ENCODE peak calls at places on chromosomes 12 and 14, in ten cellular contexts. S is cardiac muscle cell, D is PC-9, B is MM.1S, U is HCT116, O is BE2C, J is tibial nerve, Y is A549, E is heart right ventricle, V is fibroblast of lung. F is an unnamed sample. For H3K9me3, the result is how much of the 10 kb centered on the place peaks cover.

GRCh38 chr14:54562334-54562733 is 4.6 kb upstream of the SAMD4A start:
- DNase-seq in J (no peak), B (no peak), V (peak), D (no peak), S (no peak), Y (no peak), E (no peak), U (no peak), O (no peak), F (no peak)

GRCh38 chr12:91222746-91223145 is 40.1 kb upstream of the DCN start:
- DNase-seq in O (no peak), B (no peak), S (no peak), J (no peak), U (no peak), Y (no peak), V (peak), D (no peak), E (no peak), F (no peak)

GRCh38 chr12:12441051-12441807 is 84.4 kb downstream of the BORCS5 start:
- DNase-seq in U (no peak), D (no peak), J (no peak), Y (no peak), O (no peak), V (no peak), B (no peak), S (no peak), E (no peak), F (no peak)

GRCh38 chr12:95385646-95386045 is 88.3 kb upstream of the METAP2 start:
- DNase-seq in E (peak), U (no peak), S (no peak), J (peak), O (no peak), V (peak), B (no peak), Y (no peak), D (no peak), F (no peak)

GRCh38 chr12:75592086-75592485 is 80.7 kb upstream of the KRR1 start:
- DNase-seq in V (no peak), O (no peak), D (no peak), E (no peak), U (no peak), Y (no peak), B (no peak), S (no peak), J (no peak), F (no peak)

GRCh38 chr12:32034045-32034444 is 72.6 kb upstream of the BICD1 start:
- DNase-seq in O (no peak), E (no peak), V (no peak), J (no peak), B (no peak), S (peak), U (no peak), D (no peak), Y (no peak), F (peak)

GRCh38 chr14:79193689-79194477 is 1017.4 kb downstream of the DIO2 start:
- DNase-seq in O (no peak), V (no peak), Y (no peak), E (no peak), U (no peak), S (no peak), D (no peak), B (no peak), J (no peak), F (no peak)

GRCh38 chr12:117890137-117890536 is 78.7 kb downstream of the KSR2 start:
- DNase-seq in B (no peak), S (no peak), Y (peak), U (no peak), V (no peak), E (no peak), D (no peak), J (no peak), O (no peak), F (no peak)

GRCh38 chr14:61462566-61463195 is 141.3 kb downstream of the PRKCH start:
- DNase-seq in U (no peak), O (peak), B (no peak), E (no peak), S (peak), J (no peak), D (no peak), Y (peak), V (peak), F (no peak)
- TF ChIP-seq CTCF in U (no peak), O (peak), B (no peak), E (no peak), S (no peak), J (no peak), D (no peak), Y (peak), V (no peak), F (no peak)

GRCh38 chr14:28381656-28382055 is 384.9 kb upstream of the FOXG1 start:
- DNase-seq in E (no peak), B (no peak), O (no peak), U (no peak), V (peak), S (no peak), J (no peak), D (no peak), Y (peak), F (no peak)
- H3K9me3 ChIP-seq in E (under half), B (under half), O (under half), U (under half), V (under half), S (under half), J (under half), D (under half), Y (under half), F (under half)

GRCh38 chr14:61610900-61611299 is 84.4 kb upstream of the HIF1A start:
- DNase-seq in U (no peak), O (no peak), D (no peak), V (no peak), B (no peak), Y (no peak), J (no peak), E (no peak), S (no peak), F (no peak)

GRCh38 chr14:61609885-61610284 is 85.4 kb upstream of the HIF1A start:
- DNase-seq in O (no peak), S (no peak), D (no peak), U (no peak), E (no peak), B (no peak), V (peak), J (no peak), Y (no peak), F (no peak)

GRCh38 chr14:61608245-61609142 is 86.8 kb upstream of the HIF1A start:
- DNase-seq in V (peak), U (no peak), S (no peak), O (peak), Y (no peak), E (no peak), J (no peak), D (no peak), B (no peak), F (no peak)

GRCh38 chr14:61607570-61608244 is 87.6 kb upstream of the HIF1A start:
- DNase-seq in E (no peak), V (no peak), U (no peak), Y (no peak), O (peak), J (no peak), S (no peak), D (no peak), B (no peak), F (no peak)

DNA sequence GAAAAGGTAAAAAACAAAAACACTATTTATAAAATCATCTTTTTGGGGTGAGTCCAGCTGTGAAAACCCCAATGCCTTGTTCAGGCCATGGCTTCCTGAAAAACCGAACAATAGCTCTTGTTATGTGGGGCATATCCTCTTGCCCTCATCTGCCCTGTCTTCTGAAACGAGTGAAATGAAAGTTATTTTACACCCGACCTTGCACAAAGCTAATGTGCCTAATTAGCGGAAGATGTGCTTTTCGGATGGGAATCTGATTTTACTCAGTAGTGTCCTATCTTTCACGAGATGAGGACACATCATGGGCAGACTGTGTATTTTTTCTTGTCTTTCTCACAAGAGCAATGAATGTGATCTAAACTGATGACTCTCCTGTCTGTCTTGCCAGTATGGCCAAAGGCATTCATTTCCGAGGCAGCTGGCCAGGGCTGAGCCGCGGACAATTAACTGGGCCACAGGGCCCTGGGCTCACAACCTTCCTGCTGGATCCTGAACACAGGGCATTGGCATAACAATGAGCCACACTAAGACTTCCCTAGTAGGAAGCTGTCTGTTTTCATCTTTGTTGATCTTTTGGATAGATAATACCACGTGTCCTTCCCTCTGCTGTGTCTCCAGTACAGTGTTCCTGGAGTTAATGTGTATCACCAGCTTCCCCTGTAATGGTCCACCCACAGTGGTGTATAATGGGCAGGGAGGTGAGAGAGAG is 86.0 kb upstream of the HIF1A start:
- DNase-seq in E (no peak), O (peak), B (no peak), Y (no peak), U (no peak), J (no peak), V (peak), D (peak), S (no peak), F (no peak)
- H3K4me3 ChIP-seq in E (no peak), O (no peak), B (no peak), Y (no peak), U (no peak), J (no peak), V (no peak), D (no peak), S (no peak), F (no peak)

GRCh38 chr12:47801170-47801903 is 18.4 kb downstream of the HDAC7 start:
- DNase-seq in Y (no peak), O (no peak), U (no peak), S (no peak), D (no peak), J (no peak), B (no peak), E (no peak), V (no peak), F (no peak)
- TF ChIP-seq CTCF in Y (no peak), O (no peak), U (no peak), S (peak), D (no peak), J (peak), B (no peak), E (peak), V (peak), F (peak)

DNA sequence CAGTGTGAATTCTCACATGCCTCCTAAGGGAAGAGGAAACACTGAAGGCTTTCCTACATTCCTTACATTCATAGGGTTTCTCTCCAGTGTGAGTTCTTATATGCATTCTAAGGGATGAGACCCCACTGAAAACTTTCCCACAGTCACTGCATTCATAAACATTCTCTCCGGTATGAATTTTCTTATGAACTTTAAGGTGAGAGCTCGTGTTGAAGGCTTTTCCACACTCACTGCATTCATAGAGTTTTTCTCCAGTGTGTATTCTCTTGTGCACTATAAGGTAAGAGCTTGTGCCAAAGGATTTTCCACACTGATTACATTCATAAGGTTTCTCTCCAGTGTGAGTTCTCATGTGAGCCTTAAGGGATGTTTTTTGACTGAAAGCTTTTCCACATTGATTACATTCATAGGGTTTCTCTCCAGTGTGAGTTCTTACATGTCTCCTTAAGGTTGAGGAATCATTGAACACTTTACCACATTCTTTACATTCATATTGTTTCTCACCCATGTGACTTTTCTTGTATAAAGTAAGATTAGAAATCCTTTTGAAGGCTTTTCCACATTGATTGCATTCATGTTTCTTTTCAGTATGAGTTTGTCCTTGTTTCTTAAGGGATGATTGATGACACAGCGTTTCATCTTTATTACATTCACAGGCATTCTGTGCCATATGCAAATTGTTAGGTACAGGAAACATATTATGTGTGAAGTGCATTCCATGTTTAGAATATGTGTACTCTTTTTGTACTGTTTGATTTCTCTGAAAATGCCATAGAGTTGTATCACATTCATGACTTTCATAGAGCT is 9.5 kb downstream of the ZNF891 start:
- DNase-seq in E (no peak), D (no peak), U (no peak), J (no peak), B (no peak), S (no peak), Y (peak), O (no peak), V (no peak), F (no peak)
- H3K9me3 ChIP-seq in E (half or more), D (half or more), U (under half), J (half or more), B (under half), S (under half), Y (half or more), O (under half), V (under half), F (half or more)

DNA sequence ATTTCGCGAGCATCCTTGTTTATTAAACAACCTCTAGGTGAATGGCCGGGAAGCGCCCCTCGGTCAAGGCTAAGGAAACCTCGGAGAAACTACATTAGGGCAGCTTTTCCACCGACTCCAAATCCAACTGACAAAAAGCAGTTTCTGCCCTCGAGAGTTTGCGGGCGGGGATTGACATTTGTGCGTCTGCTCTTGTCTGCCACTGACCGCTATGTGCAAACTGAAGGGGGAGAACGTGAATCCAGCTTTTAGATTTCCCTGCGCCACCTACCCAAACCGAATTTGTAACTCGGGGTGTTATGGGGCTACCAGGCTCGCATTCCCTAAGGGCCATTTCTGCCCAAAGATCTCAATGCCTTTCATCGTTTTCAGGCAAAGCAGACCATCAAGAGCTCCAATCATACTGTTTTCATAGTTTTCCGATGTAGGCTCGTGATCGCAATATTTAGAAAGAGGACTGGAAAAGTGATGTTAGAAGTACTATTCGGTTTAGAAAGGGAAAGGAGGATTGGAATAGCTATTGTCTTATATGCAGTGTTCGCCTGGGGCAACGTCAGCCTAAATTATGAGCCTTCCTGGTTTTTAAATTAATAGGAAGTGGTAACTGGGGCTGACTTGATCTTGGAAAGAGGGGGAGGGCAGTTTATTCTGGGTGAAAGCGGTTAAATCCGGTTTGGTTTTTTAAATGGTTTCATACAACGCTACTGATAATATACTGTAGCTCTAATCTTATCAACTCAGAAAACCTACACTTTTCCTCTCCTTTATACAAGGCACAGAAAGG is 45.4 kb downstream of the BCAT1 start:
- DNase-seq in Y (no peak), D (no peak), U (no peak), B (no peak), O (no peak), V (peak), J (no peak), E (no peak), S (no peak), F (no peak)
- H3K4me3 ChIP-seq in Y (no peak), D (no peak), U (no peak), B (no peak), O (peak), V (peak), J (peak), E (peak), S (peak), F (no peak)

F was measured in Caco-2.